ENCODE peak calls at places on chromosome 21, in seven cellular contexts. One of them, this sample, is unnamed.

GRCh38 chr21:24223625-24224024 is 1383.7 kb downstream of the MRPL39 start:
- DNase-seq in gastrocnemius medialis: no peak
- DNase-seq in CD8-positive, alpha-beta memory T cell: no peak
- DNase-seq in right cardiac atrium: no peak
- DNase-seq in ovary: no peak
- DNase-seq in CD8-positive, alpha-beta T cell: no peak
- DNase-seq in lower lobe of right lung: no peak
- DNase-seq in this sample: no peak

GRCh38 chr21:38766987-38767722 is 38.6 kb upstream of the ETS2 start:
- DNase-seq in gastrocnemius medialis: no peak
- DNase-seq in CD8-positive, alpha-beta memory T cell: peak; percentile 66
- DNase-seq in right cardiac atrium: no peak
- DNase-seq in ovary: no peak
- DNase-seq in CD8-positive, alpha-beta T cell: peak; percentile 46
- DNase-seq in lower lobe of right lung: peak; percentile 55
- DNase-seq in this sample: no peak

GRCh38 chr21:28513450-28513849 is 479.2 kb downstream of the LTN1 start:
- DNase-seq in gastrocnemius medialis: no peak
- DNase-seq in CD8-positive, alpha-beta memory T cell: no peak
- DNase-seq in right cardiac atrium: no peak
- DNase-seq in ovary: no peak
- DNase-seq in CD8-positive, alpha-beta T cell: no peak
- DNase-seq in lower lobe of right lung: no peak
- DNase-seq in this sample: no peak

GRCh38 chr21:20617130-20617529 is 381.1 kb upstream of the NCAM2 start:
- DNase-seq in gastrocnemius medialis: no peak
- DNase-seq in CD8-positive, alpha-beta memory T cell: no peak
- DNase-seq in right cardiac atrium: no peak
- DNase-seq in ovary: no peak
- DNase-seq in CD8-positive, alpha-beta T cell: no peak
- DNase-seq in lower lobe of right lung: no peak
- DNase-seq in this sample: no peak

GRCh38 chr21:34705032-34705431 is 36.2 kb downstream of the CLIC6 start:
- DNase-seq in gastrocnemius medialis: no peak
- DNase-seq in CD8-positive, alpha-beta memory T cell: no peak
- DNase-seq in right cardiac atrium: no peak
- DNase-seq in ovary: no peak
- DNase-seq in CD8-positive, alpha-beta T cell: no peak
- DNase-seq in lower lobe of right lung: no peak
- DNase-seq in this sample: no peak

GRCh38 chr21:41559658-41560599 is 52.0 kb upstream of the TMPRSS2 start:
- DNase-seq in gastrocnemius medialis: no peak
- DNase-seq in CD8-positive, alpha-beta memory T cell: no peak
- DNase-seq in right cardiac atrium: no peak
- DNase-seq in ovary: no peak
- DNase-seq in CD8-positive, alpha-beta T cell: no peak
- DNase-seq in lower lobe of right lung: no peak
- DNase-seq in this sample: no peak

GRCh38 chr21:28943631-28944030 is 49.0 kb downstream of the LTN1 start:
- DNase-seq in gastrocnemius medialis: no peak
- DNase-seq in CD8-positive, alpha-beta memory T cell: no peak
- DNase-seq in right cardiac atrium: no peak
- DNase-seq in ovary: no peak
- DNase-seq in CD8-positive, alpha-beta T cell: no peak
- DNase-seq in lower lobe of right lung: no peak
- DNase-seq in this sample: no peak

GRCh38 chr21:32463367-32463766 is 50.9 kb downstream of the EVA1C start:
- DNase-seq in gastrocnemius medialis: no peak
- DNase-seq in CD8-positive, alpha-beta memory T cell: no peak
- DNase-seq in right cardiac atrium: no peak
- DNase-seq in ovary: no peak
- DNase-seq in CD8-positive, alpha-beta T cell: no peak
- DNase-seq in lower lobe of right lung: no peak
- DNase-seq in this sample: no peak

GRCh38 chr21:36535618-36536241 is 55.8 kb upstream of the CLDN14 start:
- DNase-seq in gastrocnemius medialis: no peak
- DNase-seq in CD8-positive, alpha-beta memory T cell: no peak
- DNase-seq in right cardiac atrium: no peak
- DNase-seq in ovary: no peak
- DNase-seq in CD8-positive, alpha-beta T cell: no peak
- DNase-seq in lower lobe of right lung: no peak
- DNase-seq in this sample: no peak

GRCh38 chr21:35349378-35350080 is 300.4 kb upstream of the RUNX1 start:
- DNase-seq in gastrocnemius medialis: no peak
- DNase-seq in CD8-positive, alpha-beta memory T cell: no peak
- DNase-seq in right cardiac atrium: no peak
- DNase-seq in ovary: no peak
- DNase-seq in CD8-positive, alpha-beta T cell: no peak
- DNase-seq in lower lobe of right lung: no peak
- DNase-seq in this sample: no peak

GRCh38 chr21:33217168-33217567 is 12.6 kb upstream of the IFNAR2 start:
- DNase-seq in gastrocnemius medialis: no peak
- DNase-seq in CD8-positive, alpha-beta memory T cell: no peak
- DNase-seq in right cardiac atrium: no peak
- DNase-seq in ovary: no peak
- DNase-seq in CD8-positive, alpha-beta T cell: no peak
- DNase-seq in lower lobe of right lung: no peak
- DNase-seq in this sample: no peak

GRCh38 chr21:34112316-34113033 is 39.1 kb downstream of the MRPS6 start:
- DNase-seq in gastrocnemius medialis: no peak
- DNase-seq in CD8-positive, alpha-beta memory T cell: no peak
- DNase-seq in right cardiac atrium: no peak
- DNase-seq in ovary: no peak
- DNase-seq in CD8-positive, alpha-beta T cell: no peak
- DNase-seq in lower lobe of right lung: no peak
- DNase-seq in this sample: no peak

GRCh38 chr21:34344058-34344425 is 19.8 kb upstream of the KCNE2 start:
- DNase-seq in gastrocnemius medialis: no peak
- DNase-seq in CD8-positive, alpha-beta memory T cell: no peak
- DNase-seq in right cardiac atrium: no peak
- DNase-seq in ovary: no peak
- DNase-seq in CD8-positive, alpha-beta T cell: no peak
- DNase-seq in lower lobe of right lung: no peak
- DNase-seq in this sample: no peak

GRCh38 chr21:33259428-33259827 is 6.7 kb upstream of the IL10RB start:
- DNase-seq in gastrocnemius medialis: no peak
- DNase-seq in CD8-positive, alpha-beta memory T cell: no peak
- DNase-seq in right cardiac atrium: no peak
- DNase-seq in ovary: no peak
- DNase-seq in CD8-positive, alpha-beta T cell: no peak
- DNase-seq in lower lobe of right lung: no peak
- DNase-seq in this sample: no peak

GRCh38 chr21:36431252-36431651 is 46.1 kb downstream of the CHAF1B start:
- DNase-seq in gastrocnemius medialis: no peak
- DNase-seq in CD8-positive, alpha-beta memory T cell: no peak
- DNase-seq in right cardiac atrium: no peak
- DNase-seq in ovary: no peak
- DNase-seq in CD8-positive, alpha-beta T cell: no peak
- DNase-seq in lower lobe of right lung: no peak
- DNase-seq in this sample: no peak

GRCh38 chr21:42336065-42336464 is 14.7 kb downstream of the TFF2 start:
- DNase-seq in gastrocnemius medialis: no peak
- DNase-seq in CD8-positive, alpha-beta memory T cell: no peak
- DNase-seq in right cardiac atrium: no peak
- DNase-seq in ovary: no peak
- DNase-seq in CD8-positive, alpha-beta T cell: no peak
- DNase-seq in lower lobe of right lung: no peak
- DNase-seq in this sample: no peak

GRCh38 chr21:37837381-37837780 is 78.9 kb downstream of the KCNJ6 start:
- DNase-seq in gastrocnemius medialis: no peak
- DNase-seq in CD8-positive, alpha-beta memory T cell: no peak
- DNase-seq in right cardiac atrium: no peak
- DNase-seq in ovary: no peak
- DNase-seq in CD8-positive, alpha-beta T cell: no peak
- DNase-seq in lower lobe of right lung: no peak
- DNase-seq in this sample: no peak

GRCh38 chr21:41504030-41504429 is 3.9 kb downstream of the TMPRSS2 start:
- DNase-seq in gastrocnemius medialis: no peak
- DNase-seq in CD8-positive, alpha-beta memory T cell: no peak
- DNase-seq in right cardiac atrium: no peak
- DNase-seq in ovary: no peak
- DNase-seq in CD8-positive, alpha-beta T cell: no peak
- DNase-seq in lower lobe of right lung: no peak
- DNase-seq in this sample: no peak

GRCh38 chr21:36713746-36714145 is 14.8 kb downstream of the SIM2 start:
- DNase-seq in gastrocnemius medialis: no peak
- DNase-seq in CD8-positive, alpha-beta memory T cell: no peak
- DNase-seq in right cardiac atrium: no peak
- DNase-seq in ovary: no peak
- DNase-seq in CD8-positive, alpha-beta T cell: no peak
- DNase-seq in lower lobe of right lung: no peak
- DNase-seq in this sample: no peak

GRCh38 chr21:14942801-14943490 is 121.9 kb downstream of the NRIP1 start:
- DNase-seq in gastrocnemius medialis: no peak
- DNase-seq in CD8-positive, alpha-beta memory T cell: no peak
- DNase-seq in right cardiac atrium: no peak
- DNase-seq in ovary: no peak
- DNase-seq in CD8-positive, alpha-beta T cell: no peak
- DNase-seq in lower lobe of right lung: no peak
- DNase-seq in this sample: no peak

GRCh38 chr21:22725436-22725835 is 1727.2 kb downstream of the NCAM2 start:
- DNase-seq in gastrocnemius medialis: no peak
- DNase-seq in CD8-positive, alpha-beta memory T cell: no peak
- DNase-seq in right cardiac atrium: no peak
- DNase-seq in ovary: no peak
- DNase-seq in CD8-positive, alpha-beta T cell: no peak
- DNase-seq in lower lobe of right lung: no peak
- DNase-seq in this sample: no peak

DNA sequence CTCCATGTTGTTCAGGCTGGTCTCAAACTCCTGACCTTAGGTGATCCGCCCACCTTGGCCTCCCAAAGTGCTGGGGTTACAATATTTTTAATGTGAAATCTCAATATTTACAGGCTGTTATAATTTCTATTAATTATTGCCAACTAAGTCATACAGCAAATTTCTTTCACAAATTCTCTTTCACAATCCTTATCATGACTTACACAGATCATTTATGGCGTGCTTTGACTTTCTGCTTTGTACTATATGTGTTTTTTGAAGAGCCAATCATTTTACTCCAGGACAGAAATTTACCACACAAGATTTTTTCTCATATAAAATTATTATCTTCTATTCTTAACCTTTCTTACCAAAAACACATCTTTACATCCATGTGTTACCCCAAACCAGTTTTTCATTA is 1729.9 kb downstream of the NCAM2 start:
- DNase-seq in gastrocnemius medialis: no peak
- DNase-seq in CD8-positive, alpha-beta memory T cell: no peak
- DNase-seq in right cardiac atrium: no peak
- DNase-seq in ovary: no peak
- DNase-seq in CD8-positive, alpha-beta T cell: no peak
- DNase-seq in lower lobe of right lung: no peak
- DNase-seq in this sample: no peak
- H3K9me3 ChIP-seq in gastrocnemius medialis: no peaks in the 10 kb centered on the region
- H3K9me3 ChIP-seq in CD8-positive, alpha-beta memory T cell: no peaks in the 10 kb centered on the region
- H3K9me3 ChIP-seq in right cardiac atrium: no peaks in the 10 kb centered on the region
- H3K9me3 ChIP-seq in ovary: no peaks in the 10 kb centered on the region
- H3K9me3 ChIP-seq in CD8-positive, alpha-beta T cell: no peaks in the 10 kb centered on the region
- H3K9me3 ChIP-seq in lower lobe of right lung: no peaks in the 10 kb centered on the region
- H3K9me3 ChIP-seq in this sample: no peaks in the 10 kb centered on the region

DNA sequence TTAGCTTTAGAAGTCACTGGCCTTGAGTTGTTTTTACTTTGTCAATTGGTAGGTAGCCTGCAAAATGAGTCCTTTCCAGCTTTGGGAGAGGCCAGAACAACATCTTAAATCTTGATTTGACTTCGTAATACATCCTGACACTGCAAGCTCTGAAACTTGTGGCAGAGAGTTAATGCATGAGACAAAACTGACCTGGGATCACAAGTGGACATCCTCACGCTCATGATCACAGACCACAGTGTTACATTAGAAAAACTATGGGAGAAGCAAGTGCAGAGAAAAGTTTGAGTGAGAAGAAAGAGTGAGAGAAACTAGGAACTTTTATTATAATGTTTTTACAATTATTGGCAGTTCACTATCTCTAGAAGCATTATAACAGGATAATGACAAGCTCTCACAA is 550.9 kb downstream of the USP25 start:
- DNase-seq in gastrocnemius medialis: no peak
- DNase-seq in CD8-positive, alpha-beta memory T cell: no peak
- DNase-seq in right cardiac atrium: no peak
- DNase-seq in ovary: no peak
- DNase-seq in CD8-positive, alpha-beta T cell: no peak
- DNase-seq in lower lobe of right lung: no peak
- DNase-seq in this sample: no peak
- H3K4me3 ChIP-seq in gastrocnemius medialis: peak overlapping the region; percentile 49
- H3K4me3 ChIP-seq in CD8-positive, alpha-beta memory T cell: no peak overlapping the region
- H3K4me3 ChIP-seq in right cardiac atrium: peak overlapping the region; percentile 56
- H3K4me3 ChIP-seq in ovary: peak overlapping the region; percentile 28
- H3K4me3 ChIP-seq in CD8-positive, alpha-beta T cell: no peak overlapping the region
- H3K4me3 ChIP-seq in lower lobe of right lung: peak overlapping the region; percentile 12
- H3K4me3 ChIP-seq in this sample: peak overlapping the region; percentile 48

DNA sequence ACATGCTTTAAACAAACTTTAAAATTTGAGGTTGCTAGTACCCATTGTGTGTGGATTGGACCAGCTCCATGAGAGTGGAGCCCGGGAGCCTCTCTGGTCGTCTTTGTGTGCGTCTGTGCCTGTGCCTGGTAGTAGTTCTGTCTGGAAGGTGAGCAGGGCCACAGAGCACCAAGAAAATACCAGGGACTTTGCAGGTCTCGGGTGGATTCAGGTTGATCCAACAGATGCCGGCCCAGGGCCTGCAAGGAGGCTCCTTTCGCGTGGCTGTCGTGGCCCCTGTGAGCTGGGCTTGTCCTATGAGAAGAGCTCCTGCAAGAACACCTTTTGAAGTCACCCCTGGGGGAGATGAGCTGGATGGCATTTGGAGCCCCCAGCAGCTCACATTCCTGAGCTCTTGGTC is 28.3 kb downstream of the COL18A1 start:
- DNase-seq in gastrocnemius medialis: no peak
- DNase-seq in CD8-positive, alpha-beta memory T cell: no peak
- DNase-seq in right cardiac atrium: peak; percentile 28
- DNase-seq in ovary: no peak
- DNase-seq in CD8-positive, alpha-beta T cell: no peak
- DNase-seq in lower lobe of right lung: no peak
- DNase-seq in this sample: peak; percentile 50
- H3K27ac ChIP-seq in gastrocnemius medialis: no peak overlapping the region
- H3K27ac ChIP-seq in CD8-positive, alpha-beta memory T cell: no peak overlapping the region
- H3K27ac ChIP-seq in right cardiac atrium: no peak overlapping the region
- H3K27ac ChIP-seq in ovary: peak overlapping the region; percentile 70
- H3K27ac ChIP-seq in CD8-positive, alpha-beta T cell: no peak overlapping the region
- H3K27ac ChIP-seq in lower lobe of right lung: no peak overlapping the region
- H3K27ac ChIP-seq in this sample: peak overlapping the region; percentile 54

GRCh38 chr21:45588086-45588825 is 46.0 kb upstream of the SLC19A1 start:
- DNase-seq in gastrocnemius medialis: no peak
- DNase-seq in CD8-positive, alpha-beta memory T cell: no peak
- DNase-seq in right cardiac atrium: no peak
- DNase-seq in ovary: no peak
- DNase-seq in CD8-positive, alpha-beta T cell: no peak
- DNase-seq in lower lobe of right lung: no peak
- DNase-seq in this sample: no peak

GRCh38 chr21:45588861-45589491 is 46.7 kb upstream of the SLC19A1 start:
- DNase-seq in gastrocnemius medialis: no peak
- DNase-seq in CD8-positive, alpha-beta memory T cell: no peak
- DNase-seq in right cardiac atrium: no peak
- DNase-seq in ovary: no peak
- DNase-seq in CD8-positive, alpha-beta T cell: no peak
- DNase-seq in lower lobe of right lung: no peak
- DNase-seq in this sample: no peak

GRCh38 chr21:45584786-45585185 is 42.5 kb upstream of the SLC19A1 start:
- DNase-seq in gastrocnemius medialis: no peak
- DNase-seq in CD8-positive, alpha-beta memory T cell: peak; percentile 20
- DNase-seq in right cardiac atrium: no peak
- DNase-seq in ovary: no peak
- DNase-seq in CD8-positive, alpha-beta T cell: no peak
- DNase-seq in lower lobe of right lung: peak; percentile 38
- DNase-seq in this sample: no peak

GRCh38 chr21:45583831-45584509 is 41.7 kb upstream of the SLC19A1 start:
- DNase-seq in gastrocnemius medialis: no peak
- DNase-seq in CD8-positive, alpha-beta memory T cell: peak; percentile 7
- DNase-seq in right cardiac atrium: no peak
- DNase-seq in ovary: no peak
- DNase-seq in CD8-positive, alpha-beta T cell: no peak
- DNase-seq in lower lobe of right lung: peak; percentile 14
- DNase-seq in this sample: no peak

GRCh38 chr21:45586289-45586858 is 44.1 kb upstream of the SLC19A1 start:
- DNase-seq in gastrocnemius medialis: no peak
- DNase-seq in CD8-positive, alpha-beta memory T cell: no peak
- DNase-seq in right cardiac atrium: no peak
- DNase-seq in ovary: no peak
- DNase-seq in CD8-positive, alpha-beta T cell: no peak
- DNase-seq in lower lobe of right lung: no peak
- DNase-seq in this sample: no peak
- H3K9me3 ChIP-seq in gastrocnemius medialis: peaks cover 13% of the 10 kb centered on the region
- H3K9me3 ChIP-seq in CD8-positive, alpha-beta memory T cell: peaks cover 13% of the 10 kb centered on the region
- H3K9me3 ChIP-seq in right cardiac atrium: peaks cover 6% of the 10 kb centered on the region
- H3K9me3 ChIP-seq in ovary: no peaks in the 10 kb centered on the region
- H3K9me3 ChIP-seq in CD8-positive, alpha-beta T cell: peaks cover 7% of the 10 kb centered on the region
- H3K9me3 ChIP-seq in lower lobe of right lung: peaks cover 18% of the 10 kb centered on the region
- H3K9me3 ChIP-seq in this sample: peaks cover 26% of the 10 kb centered on the region

This sample was measured in heart left ventricle.